ENCODE peak calls at places on chromosomes 1 and 21, in six cellular contexts. F, O, S, C, T and U are unnamed samples.

GRCh38 chr1:25107643-25108010 is 124.7 kb downstream of the SYF2 start:
- DNase-seq in T (no peak), S (no peak), F (no peak), O (no peak), C (no peak), U (no peak)

GRCh38 chr1:58898739-58899580 is 115.1 kb upstream of the JUN start:
- DNase-seq in F (no peak), O (peak; percentile 93), T (no peak), S (no peak), C (no peak), U (no peak)

GRCh38 chr1:201009967-201010645 is 13.4 kb downstream of the KIF21B start:
- DNase-seq in F (no peak), C (no peak), S (no peak), O (no peak), T (no peak), U (no peak)

GRCh38 chr1:45205910-45206721 is at the start of gene ZSWIM5:
- DNase-seq in C (peak; percentile 51), S (no peak), O (peak; percentile 42), T (peak; percentile 66), F (peak; percentile 78), U (peak; percentile 57)

GRCh38 chr21:39373634-39374033 is 24.7 kb upstream of the HMGN1 start:
- DNase-seq in O (peak; percentile 53), C (peak; percentile 46), F (peak; percentile 53), T (no peak), S (no peak), U (peak; percentile 56)

GRCh38 chr1:2274231-2274967 is 46.3 kb downstream of the SKI start:
- DNase-seq in C (no peak), T (no peak), F (no peak), S (no peak), O (no peak), U (no peak)

GRCh38 chr1:115922806-115923205 is 53.5 kb upstream of the SLC22A15 start:
- DNase-seq in S (no peak), O (no peak), F (no peak), C (no peak), T (no peak), U (no peak)

GRCh38 chr1:173139706-173140105 is 67.4 kb downstream of the TNFSF4 start:
- DNase-seq in O (no peak), C (no peak), S (no peak), T (no peak), F (no peak), U (no peak)

GRCh38 chr1:151668090-151668489 is 48.5 kb downstream of the CELF3 start:
- DNase-seq in S (no peak), F (no peak), T (no peak), C (no peak), O (no peak), U (no peak)

GRCh38 chr1:224615861-224616760 is at the start of gene CNIH3:
- DNase-seq in O (peak; percentile 77), S (no peak), T (no peak), C (peak; percentile 88), F (no peak), U (peak; percentile 65)

GRCh38 chr1:224619209-224619608 is 3.1 kb downstream of the CNIH3 start:
- DNase-seq in C (no peak), T (no peak), O (no peak), S (no peak), F (no peak), U (no peak)

GRCh38 chr1:224620105-224620504 is 4.0 kb downstream of the CNIH3 start:
- DNase-seq in O (no peak), C (no peak), S (no peak), F (no peak), T (no peak), U (no peak)

GRCh38 chr1:224616761-224617409 is 768 bp downstream of the CNIH3 start:
- DNase-seq in S (no peak), C (no peak), T (no peak), F (no peak), O (no peak), U (no peak)

DNA sequence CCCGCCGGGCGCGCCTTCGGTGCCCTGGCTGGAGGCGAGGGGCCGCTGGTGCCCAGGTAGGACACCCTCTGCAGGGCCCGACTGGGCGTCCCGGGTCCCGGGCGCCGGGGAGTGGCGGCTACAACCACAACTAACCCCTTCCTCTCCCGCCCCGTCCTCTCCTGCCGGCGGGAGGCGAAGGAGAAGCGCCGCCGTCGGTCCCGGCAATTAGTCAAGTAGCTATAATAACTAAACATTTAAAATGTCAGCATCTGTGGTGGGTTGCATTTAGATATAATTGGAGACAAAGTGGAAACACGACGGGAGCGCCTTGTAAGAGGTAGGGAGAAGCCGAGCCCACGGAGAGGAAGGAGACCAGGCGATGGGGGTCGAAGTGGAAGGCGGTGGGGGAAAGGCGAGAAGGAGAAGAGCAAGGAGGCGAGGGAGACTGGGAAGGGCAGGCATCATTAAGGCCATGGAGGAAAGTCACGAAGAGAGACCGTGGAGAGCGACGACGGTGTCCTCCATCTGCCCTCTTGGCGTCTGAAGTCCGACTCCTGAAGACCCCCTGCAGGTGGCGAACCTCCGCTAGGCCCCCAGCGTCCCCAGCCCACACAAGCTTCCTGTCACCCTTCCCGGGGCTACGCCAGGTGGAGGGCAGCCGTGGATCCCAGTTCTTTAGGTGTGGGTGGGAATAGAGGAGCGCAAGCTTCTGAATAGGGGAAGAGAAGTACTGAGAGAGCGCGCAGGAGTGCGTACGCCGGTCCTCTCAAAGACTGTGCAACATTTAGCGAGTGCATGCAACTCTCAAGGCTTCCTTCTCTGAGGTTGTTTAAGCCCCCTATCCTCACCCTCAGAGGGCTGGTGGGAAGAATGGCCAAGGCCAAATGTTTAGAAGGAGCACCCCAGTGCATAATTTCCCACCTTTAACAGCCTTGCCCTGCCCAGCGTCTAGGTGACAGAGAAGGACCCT is 1.6 kb downstream of the CNIH3 start:
- DNase-seq in T (no peak), C (peak; percentile 52), S (no peak), O (no peak), F (no peak), U (no peak)
- H3K4me3 ChIP-seq in T (peak overlapping the region; percentile 64), C (peak overlapping the region; percentile 92), S (no peak overlapping the region), O (peak overlapping the region; percentile 72), F (no peak overlapping the region), U (peak overlapping the region; percentile 45)

DNA sequence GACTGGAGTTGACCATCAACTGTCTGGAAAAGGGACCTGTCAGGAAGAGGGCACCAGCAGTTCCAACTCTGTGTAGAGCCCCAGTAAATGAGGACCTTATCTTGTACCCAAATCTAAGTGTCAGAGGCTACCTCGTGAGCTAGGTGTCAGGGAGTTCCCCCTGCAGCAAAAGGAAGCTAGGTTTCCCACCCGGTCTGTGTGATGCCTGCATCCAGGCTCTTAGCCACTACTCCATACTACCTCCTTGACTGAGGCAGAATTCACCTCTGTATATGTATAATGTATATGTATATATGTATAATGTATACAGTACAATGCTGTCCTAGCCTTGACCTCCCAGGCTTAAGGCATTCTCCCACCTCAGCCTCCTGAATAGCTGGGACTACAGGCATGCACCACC is 15.5 kb upstream of the LUZP1 start:
- DNase-seq in F (no peak), O (no peak), C (no peak), T (no peak), S (no peak), U (no peak)
- H3K4me3 ChIP-seq in F (no peak overlapping the region), O (no peak overlapping the region), C (no peak overlapping the region), T (peak overlapping the region; percentile 29), S (no peak overlapping the region), U (no peak overlapping the region)

GRCh38 chr1:46617108-46617694 is 590 bp upstream of the MOB3C start:
- DNase-seq in O (no peak), S (no peak), F (no peak), T (no peak), C (no peak), U (no peak)
- H3K4me3 ChIP-seq in O (peak overlapping the region; percentile 75), S (peak overlapping the region; percentile 74), F (peak overlapping the region; percentile 90), T (peak overlapping the region; percentile 92), C (peak overlapping the region; percentile 92), U (peak overlapping the region; percentile 84)

GRCh38 chr1:30137001-30137400 is 586.4 kb downstream of the MATN1 start:
- DNase-seq in S (no peak), C (no peak), O (no peak), F (no peak), T (no peak), U (no peak)
- H3K4me3 ChIP-seq in S (no peak overlapping the region), C (no peak overlapping the region), O (no peak overlapping the region), F (no peak overlapping the region), T (no peak overlapping the region), U (no peak overlapping the region)

GRCh38 chr1:110347182-110347893 is 8.2 kb downstream of the RBM15 start:
- DNase-seq in F (peak; percentile 57), C (no peak), O (no peak), T (no peak), S (no peak), U (no peak)
- H3K4me3 ChIP-seq in F (peak overlapping the region; percentile 41), C (no peak overlapping the region), O (no peak overlapping the region), T (no peak overlapping the region), S (no peak overlapping the region), U (no peak overlapping the region)

GRCh38 chr1:30905898-30906620 is 2.5 kb downstream of the SDC3 start:
- DNase-seq in S (no peak), O (no peak), T (peak; percentile 56), F (no peak), C (no peak), U (no peak)

GRCh38 chr1:30906631-30907389 is 1.7 kb downstream of the SDC3 start:
- DNase-seq in S (no peak), T (peak; percentile 55), C (no peak), O (no peak), F (no peak), U (no peak)

GRCh38 chr1:30908446-30908885 is at the start of gene SDC3:
- DNase-seq in T (peak; percentile 33), S (no peak), F (no peak), O (peak; percentile 36), C (no peak), U (peak; percentile 48)

GRCh38 chr1:30907641-30908445 is 715 bp downstream of the SDC3 start:
- DNase-seq in T (peak; percentile 64), C (no peak), S (no peak), O (no peak), F (no peak), U (no peak)

DNA sequence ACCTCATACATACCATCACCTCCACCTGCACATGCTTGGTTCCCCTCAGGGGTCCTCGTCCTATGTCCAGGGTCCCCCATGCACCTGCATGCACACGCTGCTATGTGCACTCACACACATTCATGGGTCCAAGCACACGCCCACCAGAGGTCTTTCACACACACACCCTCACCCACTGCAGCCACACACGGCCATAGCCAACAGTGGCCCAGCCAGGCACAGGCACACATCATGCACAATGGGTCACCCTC is 1.2 kb downstream of the SDC3 start:
- DNase-seq in F (no peak), S (no peak), T (no peak), C (no peak), O (no peak), U (no peak)
- H3K4me3 ChIP-seq in F (no peak overlapping the region), S (no peak overlapping the region), T (peak overlapping the region; percentile 60), C (peak overlapping the region; percentile 72), O (peak overlapping the region; percentile 67), U (peak overlapping the region; percentile 56)